ENCODE peak calls at places on chromosome 1, in ten cellular contexts. K is kidney epithelial cell, E is heart right ventricle, V is astrocyte of the spinal cord, W is fibroblast of pulmonary artery, G is mammary epithelial cell, M is psoas muscle, F is dorsolateral prefrontal cortex, Q is HepG2, J is brain microvascular endothelial cell. O is an unnamed sample.

GRCh38 chr1:111735858-111736544 is 3.2 kb downstream of the INKA2 start:
- DNase-seq in K (no peak), E (no peak), V (no peak), W (no peak), G (no peak), M (no peak), F (no peak), Q (no peak), J (no peak), O (peak)

GRCh38 chr1:109135940-109136339 is 22.0 kb downstream of the ELAPOR1 start:
- DNase-seq in K (no peak), E (no peak), V (no peak), W (no peak), G (no peak), M (no peak), F (no peak), Q (no peak), J (no peak), O (no peak)

GRCh38 chr1:91018006-91018405 is 3.8 kb downstream of the ZNF644 start:
- DNase-seq in K (no peak), E (no peak), V (no peak), W (peak), G (no peak), M (no peak), F (no peak), Q (peak), J (no peak), O (peak)

GRCh38 chr1:100950776-100951175 is 54.9 kb downstream of the SLC30A7 start:
- DNase-seq in K (peak), E (no peak), V (peak), W (peak), G (no peak), M (no peak), F (no peak), Q (no peak), J (no peak), O (peak)

GRCh38 chr1:198741744-198742143 is 102.9 kb downstream of the PTPRC start:
- DNase-seq in K (no peak), E (no peak), V (peak), W (no peak), G (no peak), M (peak), F (no peak), Q (no peak), J (peak), O (no peak)

GRCh38 chr1:68051475-68051874 is 1.0 kb upstream of the DIRAS3 start:
- DNase-seq in K (peak), E (peak), V (peak), W (peak), G (peak), M (peak), F (peak), Q (no peak), J (peak), O (peak)

GRCh38 chr1:164683235-164683634 is 124.3 kb downstream of the PBX1 start:
- DNase-seq in K (no peak), E (no peak), V (no peak), W (no peak), G (peak), M (no peak), F (no peak), Q (no peak), J (no peak), O (peak)

GRCh38 chr1:200257235-200257634 is 152.6 kb downstream of the ZNF281 start:
- DNase-seq in K (no peak), E (no peak), V (no peak), W (no peak), G (no peak), M (no peak), F (no peak), Q (no peak), J (no peak), O (no peak)

GRCh38 chr1:99385852-99386251 is 121.6 kb downstream of the PLPPR4 start:
- DNase-seq in K (no peak), E (no peak), V (no peak), W (no peak), G (no peak), M (no peak), F (no peak), Q (no peak), J (no peak), O (no peak)

GRCh38 chr1:204480515-204480914 is 14.1 kb downstream of the PIK3C2B start:
- DNase-seq in K (no peak), E (no peak), V (no peak), W (no peak), G (no peak), M (no peak), F (no peak), Q (no peak), J (no peak), O (no peak)
- H3K4me3 ChIP-seq in K (no peak), E (no peak), V (no peak), W (no peak), G (no peak), M (no peak), F (no peak), Q (no peak), J (no peak), O (no peak)

DNA sequence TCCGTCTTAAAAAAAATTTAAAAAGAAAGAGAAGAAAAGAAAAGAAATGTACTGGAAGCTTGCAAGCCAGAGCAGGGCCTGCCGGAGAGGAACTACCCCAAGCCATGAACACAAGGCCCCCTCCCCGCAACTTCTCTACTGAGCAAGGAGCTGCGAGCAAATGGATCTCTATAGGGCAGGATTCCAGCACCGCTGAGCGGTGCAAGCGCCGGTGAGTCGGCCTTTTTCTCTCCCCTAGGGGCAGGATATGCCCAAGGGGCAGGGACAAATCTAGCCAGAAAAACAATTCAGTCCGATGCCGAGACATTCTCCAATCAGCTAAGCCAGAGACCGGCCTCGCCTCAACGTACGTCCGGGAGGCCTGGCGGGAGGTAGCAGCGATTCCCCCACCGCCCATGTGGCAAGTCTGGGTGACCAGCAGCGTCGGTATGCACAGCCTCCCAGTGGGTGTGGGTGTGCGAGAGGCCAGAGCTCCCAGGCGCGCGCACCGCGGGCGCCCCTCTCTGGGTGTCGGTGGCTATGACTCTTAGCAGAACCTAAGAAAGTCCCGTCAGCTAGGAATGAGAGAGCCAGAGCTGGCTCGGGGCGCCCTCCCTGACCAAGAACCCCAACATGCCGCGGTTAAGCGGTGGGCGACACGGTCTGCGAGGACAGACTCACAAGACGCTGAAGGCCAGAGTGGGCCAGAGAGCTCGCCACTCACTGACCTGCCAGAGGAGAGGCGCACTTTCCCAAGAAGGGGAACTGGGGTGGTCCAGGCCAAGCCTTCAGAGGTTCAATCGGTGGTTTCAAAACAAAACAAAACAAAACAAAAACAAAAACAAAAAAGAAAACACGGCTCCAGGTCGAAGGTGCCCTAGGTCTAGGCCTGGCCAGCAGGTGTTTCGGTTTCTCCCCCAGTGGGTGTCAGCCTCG is 1.9 kb downstream of the CSMD2 start:
- DNase-seq in K (peak), E (peak), V (peak), W (peak), G (peak), M (peak), F (peak), Q (peak), J (peak), O (peak)
- TF ChIP-seq CTCF in K (peak), E (peak), V (peak), W (peak), G (peak), M (peak), F (peak), Q (peak), J (peak), O (peak)

DNA sequence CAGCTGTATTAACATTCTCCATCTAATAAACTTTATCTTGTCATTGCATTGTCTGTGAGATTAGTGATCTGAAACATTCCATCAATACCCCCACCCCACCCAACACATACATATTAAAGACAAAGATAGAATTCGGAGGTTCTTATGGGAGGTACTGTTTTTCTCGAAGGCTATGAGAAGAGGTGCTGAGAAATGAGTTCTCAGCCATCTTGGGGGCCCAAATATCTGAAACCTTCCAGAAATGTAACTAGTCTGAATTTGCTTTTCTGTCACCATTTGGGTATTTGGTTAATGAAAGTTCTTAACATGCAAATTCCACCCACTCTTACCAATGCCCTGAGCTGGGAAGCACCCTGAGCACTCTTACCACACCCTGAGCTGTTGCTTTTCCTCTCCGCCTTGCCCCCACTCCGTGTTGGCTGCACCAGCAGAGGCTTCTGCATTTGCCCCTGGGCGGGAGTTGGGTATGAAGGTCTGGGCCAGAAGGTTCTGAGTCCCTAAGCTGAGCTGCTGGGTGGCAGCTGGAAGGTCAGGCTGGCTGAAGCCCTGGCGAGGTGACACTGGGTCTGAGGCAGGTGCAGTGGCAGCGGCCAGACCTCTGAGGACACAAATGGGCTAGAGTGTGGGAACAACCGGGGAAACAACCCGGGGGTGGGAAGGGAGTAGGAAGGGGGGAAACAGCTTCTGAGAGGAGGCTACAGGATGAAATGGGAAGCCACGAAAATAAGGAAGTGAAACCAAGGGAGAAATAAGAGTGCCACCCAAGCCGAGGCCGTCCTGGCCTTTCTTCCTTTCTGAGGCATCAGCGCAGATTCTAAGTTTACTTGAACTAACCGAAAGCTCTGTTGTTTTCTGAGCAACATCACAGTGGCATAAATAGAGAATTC is 26.4 kb upstream of the IER5 start:
- DNase-seq in K (no peak), E (peak), V (no peak), W (no peak), G (no peak), M (peak), F (no peak), Q (no peak), J (no peak), O (no peak)
- H3K4me3 ChIP-seq in K (no peak), E (peak), V (no peak), W (no peak), G (no peak), M (peak), F (no peak), Q (no peak), J (no peak), O (no peak)

DNA sequence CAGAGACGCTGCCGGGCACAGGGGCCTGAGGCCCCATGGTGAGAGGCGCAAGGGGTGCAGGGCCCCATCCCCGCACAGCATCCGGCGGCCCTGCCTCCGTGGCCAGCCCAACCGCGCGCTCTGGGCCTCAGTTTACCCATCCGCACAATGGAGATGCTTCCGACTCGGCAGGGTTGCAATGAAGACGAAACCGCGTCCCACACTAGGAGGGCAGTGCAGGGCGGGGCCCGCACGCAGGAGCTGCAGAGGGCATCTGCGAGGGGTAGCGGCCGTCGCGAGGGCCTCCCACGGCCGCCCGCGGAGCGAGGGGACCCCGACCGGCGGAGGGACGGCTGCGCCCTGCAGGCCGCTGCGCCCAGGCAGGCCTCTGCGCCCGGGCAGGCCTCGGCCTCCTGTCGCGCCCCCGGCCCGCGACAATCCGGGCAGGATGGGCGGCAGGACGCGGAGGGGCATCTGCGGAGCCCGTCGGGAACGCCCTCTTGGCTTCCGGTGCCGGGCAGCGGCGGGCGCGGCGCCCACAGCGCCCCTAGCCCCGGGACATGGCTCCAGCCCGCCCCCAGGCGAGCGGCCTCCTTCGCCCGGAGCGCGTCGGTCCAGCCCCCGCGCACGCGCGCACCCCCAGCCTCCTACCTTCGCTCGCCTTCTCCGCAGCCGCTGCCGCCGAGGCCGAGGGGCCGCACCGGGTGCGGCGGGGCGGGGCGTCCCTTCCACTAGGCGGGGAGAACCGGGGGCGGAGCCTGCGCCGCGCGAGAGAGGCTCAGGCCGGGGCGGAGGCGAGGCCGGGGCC is 15.3 kb downstream of the RNU1-1 start:
- DNase-seq in K (peak), E (peak), V (peak), W (peak), G (peak), M (peak), F (peak), Q (peak), J (peak), O (peak)
- TF ChIP-seq CTCF in K (no peak), E (peak), V (no peak), W (no peak), G (no peak), M (no peak), F (no peak), Q (peak), J (no peak), O (no peak)

GRCh38 chr1:220894924-220895256 is 15.6 kb downstream of the HLX start:
- DNase-seq in K (no peak), E (no peak), V (no peak), W (no peak), G (no peak), M (no peak), F (no peak), Q (no peak), J (no peak), O (no peak)

GRCh38 chr1:220892997-220893700 is 13.9 kb downstream of the HLX start:
- DNase-seq in K (no peak), E (no peak), V (no peak), W (no peak), G (no peak), M (no peak), F (no peak), Q (no peak), J (no peak), O (no peak)

GRCh38 chr1:220895412-220895946 is 16.2 kb downstream of the HLX start:
- DNase-seq in K (no peak), E (no peak), V (no peak), W (no peak), G (no peak), M (no peak), F (no peak), Q (no peak), J (no peak), O (no peak)

GRCh38 chr1:220893701-220894024 is 14.4 kb downstream of the HLX start:
- DNase-seq in K (no peak), E (no peak), V (no peak), W (no peak), G (no peak), M (no peak), F (no peak), Q (no peak), J (no peak), O (no peak)

GRCh38 chr1:220894025-220894923 is 15.0 kb downstream of the HLX start:
- DNase-seq in K (no peak), E (no peak), V (no peak), W (no peak), G (no peak), M (no peak), F (no peak), Q (no peak), J (no peak), O (no peak)
- H3K4me3 ChIP-seq in K (peak), E (peak), V (peak), W (peak), G (peak), M (peak), F (peak), Q (no peak), J (peak), O (peak)

GRCh38 chr1:150187560-150187931 is 37.8 kb downstream of the PLEKHO1 start:
- DNase-seq in K (no peak), E (no peak), V (no peak), W (no peak), G (no peak), M (no peak), F (no peak), Q (no peak), J (no peak), O (no peak)
- TF ChIP-seq CTCF in K (no peak), E (peak), V (no peak), W (no peak), G (no peak), M (no peak), F (no peak), Q (no peak), J (no peak), O (no peak)

DNA sequence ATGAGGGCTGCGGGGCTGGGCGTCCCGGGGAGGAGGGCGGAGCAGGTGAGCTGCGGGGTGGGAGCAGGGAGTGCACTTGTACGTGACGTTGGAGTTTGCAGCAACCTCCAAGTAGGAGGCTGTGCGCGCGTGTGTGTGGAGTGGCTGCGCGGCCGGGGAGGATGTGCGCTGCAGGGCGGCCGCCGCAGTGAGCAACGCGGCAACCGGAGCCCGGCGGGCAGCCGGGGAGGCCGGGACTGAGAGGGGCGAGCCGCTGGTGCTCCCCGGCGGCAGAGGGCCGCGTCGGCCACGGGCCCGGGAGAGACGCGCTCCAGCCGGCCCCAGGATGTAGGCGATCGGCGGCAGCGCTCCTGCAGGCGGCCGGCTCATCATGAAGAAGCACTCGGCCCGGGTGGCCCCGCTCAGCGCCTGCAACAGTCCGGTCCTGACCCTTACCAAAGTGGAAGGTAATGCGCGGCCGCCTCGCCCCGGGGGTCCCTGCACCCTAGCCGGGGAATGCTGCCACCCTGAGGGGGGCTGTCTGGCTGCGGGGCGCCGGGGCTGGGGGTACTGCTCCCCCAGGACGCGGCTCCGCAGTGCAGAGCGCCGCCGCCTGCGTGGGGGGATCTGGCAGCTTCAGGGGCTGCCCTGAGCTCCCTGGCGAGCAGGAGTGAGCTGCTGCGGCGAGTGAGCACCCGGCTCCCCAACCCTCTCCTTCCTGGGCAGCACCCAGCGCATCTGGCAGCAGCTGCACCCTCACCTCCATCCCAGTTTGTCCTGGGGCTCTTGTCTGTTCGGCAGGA is 158.9 kb upstream of the COA6 start:
- DNase-seq in K (no peak), E (peak), V (peak), W (no peak), G (peak), M (peak), F (peak), Q (no peak), J (no peak), O (no peak)
- H3K4me3 ChIP-seq in K (peak), E (peak), V (peak), W (no peak), G (peak), M (peak), F (peak), Q (peak), J (peak), O (no peak)

GRCh38 chr1:209491496-209491895 is 92.0 kb upstream of the CAMK1G start:
- DNase-seq in K (no peak), E (no peak), V (no peak), W (no peak), G (no peak), M (no peak), F (no peak), Q (no peak), J (no peak), O (no peak)

GRCh38 chr1:209486861-209487260 is 96.7 kb upstream of the CAMK1G start:
- DNase-seq in K (no peak), E (no peak), V (no peak), W (peak), G (peak), M (no peak), F (no peak), Q (no peak), J (peak), O (no peak)

GRCh38 chr1:209491897-209492296 is 91.6 kb upstream of the CAMK1G start:
- DNase-seq in K (no peak), E (no peak), V (no peak), W (no peak), G (no peak), M (no peak), F (no peak), Q (no peak), J (no peak), O (no peak)

GRCh38 chr1:209491031-209491430 is 92.5 kb upstream of the CAMK1G start:
- DNase-seq in K (no peak), E (no peak), V (no peak), W (no peak), G (no peak), M (no peak), F (no peak), Q (no peak), J (no peak), O (no peak)

GRCh38 chr1:209490013-209490412 is 93.5 kb upstream of the CAMK1G start:
- DNase-seq in K (no peak), E (no peak), V (peak), W (peak), G (peak), M (no peak), F (no peak), Q (no peak), J (no peak), O (peak)
- TF ChIP-seq CTCF in K (peak), E (peak), V (peak), W (peak), G (peak), M (no peak), F (peak), Q (no peak), J (peak), O (peak)

GRCh38 chr1:8874230-8875201 is 4.0 kb downstream of the ENO1 start:
- DNase-seq in K (no peak), E (no peak), V (peak), W (peak), G (no peak), M (no peak), F (no peak), Q (no peak), J (no peak), O (peak)
- H3K4me3 ChIP-seq in K (no peak), E (peak), V (peak), W (peak), G (peak), M (peak), F (no peak), Q (peak), J (no peak), O (no peak)